ENCODE peak calls at places on chromosomes 6 and 20, in ten cellular contexts. One of them, this sample, is unnamed.
A peak's percentile ranks its signal among the peaks of the same experiment; 100 is the strongest.

GRCh38 chr6:91083226-91083625 is 496.4 kb upstream of the MAP3K7 start:
- DNase-seq in HTR-8/SVneo: no peak
- DNase-seq in B cell: no peak
- DNase-seq in stimulated activated CD8-positive, alpha-beta memory T cell treated with anti-CD3 and anti-CD28 coated beads, Interleukin-2, amount 100 ng/mL, for 1 hour: no peak
- DNase-seq in fibroblast of lung: peak; percentile 55
- DNase-seq in ACHN: no peak
- DNase-seq in HAP-1: no peak
- DNase-seq in AG04450: no peak
- DNase-seq in AG20443: peak; percentile 32
- DNase-seq in activated T-helper 1 cell treated with anti-CD3 and anti-CD28 coated beads, Interleukin-12 subunit alpha, Interleukin-12 subunit beta, Interleukin-2, Interleukin-4 antibody, amounts not matched to agents 30 ng/mL and 10 ng/mL and 1 ng/mL, durations not matched to agents 14 hours and 24 hours and 36 hours: no peak
- DNase-seq in this sample: peak; percentile 4

GRCh38 chr6:105507811-105508210 is 104.9 kb upstream of the PREP start:
- DNase-seq in HTR-8/SVneo: no peak
- DNase-seq in B cell: no peak
- DNase-seq in stimulated activated CD8-positive, alpha-beta memory T cell treated with anti-CD3 and anti-CD28 coated beads, Interleukin-2, amount 100 ng/mL, for 1 hour: no peak
- DNase-seq in fibroblast of lung: peak; percentile 83
- DNase-seq in ACHN: no peak
- DNase-seq in HAP-1: no peak
- DNase-seq in AG04450: no peak
- DNase-seq in AG20443: peak; percentile 43
- DNase-seq in activated T-helper 1 cell treated with anti-CD3 and anti-CD28 coated beads, Interleukin-12 subunit alpha, Interleukin-12 subunit beta, Interleukin-2, Interleukin-4 antibody, amounts not matched to agents 30 ng/mL and 10 ng/mL and 1 ng/mL, durations not matched to agents 14 hours and 24 hours and 36 hours: no peak
- DNase-seq in this sample: no peak

GRCh38 chr6:95576218-95576617 is 1.1 kb upstream of the MANEA start:
- DNase-seq in HTR-8/SVneo: no peak
- DNase-seq in B cell: no peak
- DNase-seq in stimulated activated CD8-positive, alpha-beta memory T cell treated with anti-CD3 and anti-CD28 coated beads, Interleukin-2, amount 100 ng/mL, for 1 hour: no peak
- DNase-seq in fibroblast of lung: no peak
- DNase-seq in ACHN: peak; percentile 5
- DNase-seq in HAP-1: no peak
- DNase-seq in AG04450: no peak
- DNase-seq in AG20443: no peak
- DNase-seq in activated T-helper 1 cell treated with anti-CD3 and anti-CD28 coated beads, Interleukin-12 subunit alpha, Interleukin-12 subunit beta, Interleukin-2, Interleukin-4 antibody, amounts not matched to agents 30 ng/mL and 10 ng/mL and 1 ng/mL, durations not matched to agents 14 hours and 24 hours and 36 hours: no peak
- DNase-seq in this sample: no peak

GRCh38 chr20:53897884-53898557 is 172.4 kb downstream of the BCAS1 start:
- DNase-seq in HTR-8/SVneo: no peak
- DNase-seq in B cell: no peak
- DNase-seq in stimulated activated CD8-positive, alpha-beta memory T cell treated with anti-CD3 and anti-CD28 coated beads, Interleukin-2, amount 100 ng/mL, for 1 hour: no peak
- DNase-seq in fibroblast of lung: no peak
- DNase-seq in ACHN: no peak
- DNase-seq in HAP-1: no peak
- DNase-seq in AG04450: no peak
- DNase-seq in AG20443: no peak
- DNase-seq in activated T-helper 1 cell treated with anti-CD3 and anti-CD28 coated beads, Interleukin-12 subunit alpha, Interleukin-12 subunit beta, Interleukin-2, Interleukin-4 antibody, amounts not matched to agents 30 ng/mL and 10 ng/mL and 1 ng/mL, durations not matched to agents 14 hours and 24 hours and 36 hours: no peak
- DNase-seq in this sample: no peak

GRCh38 chr6:153537422-153537821 is 406.3 kb upstream of the RGS17 start:
- DNase-seq in HTR-8/SVneo: peak; percentile 23
- DNase-seq in B cell: no peak
- DNase-seq in stimulated activated CD8-positive, alpha-beta memory T cell treated with anti-CD3 and anti-CD28 coated beads, Interleukin-2, amount 100 ng/mL, for 1 hour: no peak
- DNase-seq in fibroblast of lung: peak; percentile 1
- DNase-seq in ACHN: no peak
- DNase-seq in HAP-1: no peak
- DNase-seq in AG04450: no peak
- DNase-seq in AG20443: peak; percentile 17
- DNase-seq in activated T-helper 1 cell treated with anti-CD3 and anti-CD28 coated beads, Interleukin-12 subunit alpha, Interleukin-12 subunit beta, Interleukin-2, Interleukin-4 antibody, amounts not matched to agents 30 ng/mL and 10 ng/mL and 1 ng/mL, durations not matched to agents 14 hours and 24 hours and 36 hours: no peak
- DNase-seq in this sample: no peak

GRCh38 chr6:16136086-16136485 is 7.2 kb downstream of the MYLIP start:
- DNase-seq in HTR-8/SVneo: no peak
- DNase-seq in B cell: no peak
- DNase-seq in stimulated activated CD8-positive, alpha-beta memory T cell treated with anti-CD3 and anti-CD28 coated beads, Interleukin-2, amount 100 ng/mL, for 1 hour: no peak
- DNase-seq in fibroblast of lung: no peak
- DNase-seq in ACHN: no peak
- DNase-seq in HAP-1: no peak
- DNase-seq in AG04450: no peak
- DNase-seq in AG20443: no peak
- DNase-seq in activated T-helper 1 cell treated with anti-CD3 and anti-CD28 coated beads, Interleukin-12 subunit alpha, Interleukin-12 subunit beta, Interleukin-2, Interleukin-4 antibody, amounts not matched to agents 30 ng/mL and 10 ng/mL and 1 ng/mL, durations not matched to agents 14 hours and 24 hours and 36 hours: no peak
- DNase-seq in this sample: no peak

GRCh38 chr20:54148947-54149764 is 24.6 kb downstream of the CYP24A1 start:
- DNase-seq in HTR-8/SVneo: no peak
- DNase-seq in B cell: no peak
- DNase-seq in stimulated activated CD8-positive, alpha-beta memory T cell treated with anti-CD3 and anti-CD28 coated beads, Interleukin-2, amount 100 ng/mL, for 1 hour: no peak
- DNase-seq in fibroblast of lung: no peak
- DNase-seq in ACHN: no peak
- DNase-seq in HAP-1: no peak
- DNase-seq in AG04450: no peak
- DNase-seq in AG20443: no peak
- DNase-seq in activated T-helper 1 cell treated with anti-CD3 and anti-CD28 coated beads, Interleukin-12 subunit alpha, Interleukin-12 subunit beta, Interleukin-2, Interleukin-4 antibody, amounts not matched to agents 30 ng/mL and 10 ng/mL and 1 ng/mL, durations not matched to agents 14 hours and 24 hours and 36 hours: no peak
- DNase-seq in this sample: no peak

GRCh38 chr6:91708534-91708933 is 1121.7 kb upstream of the MAP3K7 start:
- DNase-seq in HTR-8/SVneo: no peak
- DNase-seq in B cell: no peak
- DNase-seq in stimulated activated CD8-positive, alpha-beta memory T cell treated with anti-CD3 and anti-CD28 coated beads, Interleukin-2, amount 100 ng/mL, for 1 hour: no peak
- DNase-seq in fibroblast of lung: no peak
- DNase-seq in ACHN: no peak
- DNase-seq in HAP-1: no peak
- DNase-seq in AG04450: no peak
- DNase-seq in AG20443: no peak
- DNase-seq in activated T-helper 1 cell treated with anti-CD3 and anti-CD28 coated beads, Interleukin-12 subunit alpha, Interleukin-12 subunit beta, Interleukin-2, Interleukin-4 antibody, amounts not matched to agents 30 ng/mL and 10 ng/mL and 1 ng/mL, durations not matched to agents 14 hours and 24 hours and 36 hours: no peak
- DNase-seq in this sample: peak; percentile 23

GRCh38 chr6:48826884-48827701 is 636.0 kb downstream of the MMUT start:
- DNase-seq in HTR-8/SVneo: peak; percentile 36
- DNase-seq in B cell: no peak
- DNase-seq in stimulated activated CD8-positive, alpha-beta memory T cell treated with anti-CD3 and anti-CD28 coated beads, Interleukin-2, amount 100 ng/mL, for 1 hour: no peak
- DNase-seq in fibroblast of lung: peak; percentile 99
- DNase-seq in ACHN: peak; percentile 93
- DNase-seq in HAP-1: no peak
- DNase-seq in AG04450: peak; percentile 67
- DNase-seq in AG20443: peak; percentile 67
- DNase-seq in activated T-helper 1 cell treated with anti-CD3 and anti-CD28 coated beads, Interleukin-12 subunit alpha, Interleukin-12 subunit beta, Interleukin-2, Interleukin-4 antibody, amounts not matched to agents 30 ng/mL and 10 ng/mL and 1 ng/mL, durations not matched to agents 14 hours and 24 hours and 36 hours: no peak
- DNase-seq in this sample: peak; percentile 96

GRCh38 chr20:14512856-14513255 is 175.4 kb upstream of the FLRT3 start:
- DNase-seq in HTR-8/SVneo: no peak
- DNase-seq in B cell: no peak
- DNase-seq in stimulated activated CD8-positive, alpha-beta memory T cell treated with anti-CD3 and anti-CD28 coated beads, Interleukin-2, amount 100 ng/mL, for 1 hour: no peak
- DNase-seq in fibroblast of lung: no peak
- DNase-seq in ACHN: no peak
- DNase-seq in HAP-1: no peak
- DNase-seq in AG04450: no peak
- DNase-seq in AG20443: no peak
- DNase-seq in activated T-helper 1 cell treated with anti-CD3 and anti-CD28 coated beads, Interleukin-12 subunit alpha, Interleukin-12 subunit beta, Interleukin-2, Interleukin-4 antibody, amounts not matched to agents 30 ng/mL and 10 ng/mL and 1 ng/mL, durations not matched to agents 14 hours and 24 hours and 36 hours: no peak
- DNase-seq in this sample: no peak

GRCh38 chr6:142943746-142944125 is 1.2 kb downstream of the HIVEP2 start:
- DNase-seq in HTR-8/SVneo: no peak
- DNase-seq in B cell: peak; percentile 61
- DNase-seq in stimulated activated CD8-positive, alpha-beta memory T cell treated with anti-CD3 and anti-CD28 coated beads, Interleukin-2, amount 100 ng/mL, for 1 hour: peak; percentile 14
- DNase-seq in fibroblast of lung: peak; percentile 43
- DNase-seq in ACHN: peak; percentile 11
- DNase-seq in HAP-1: peak; percentile 9
- DNase-seq in AG04450: no peak
- DNase-seq in AG20443: no peak
- DNase-seq in activated T-helper 1 cell treated with anti-CD3 and anti-CD28 coated beads, Interleukin-12 subunit alpha, Interleukin-12 subunit beta, Interleukin-2, Interleukin-4 antibody, amounts not matched to agents 30 ng/mL and 10 ng/mL and 1 ng/mL, durations not matched to agents 14 hours and 24 hours and 36 hours: peak; percentile 36
- DNase-seq in this sample: peak; percentile 65

GRCh38 chr6:165008971-165009370 is 300.4 kb downstream of the C6orf118 start:
- DNase-seq in HTR-8/SVneo: no peak
- DNase-seq in B cell: no peak
- DNase-seq in stimulated activated CD8-positive, alpha-beta memory T cell treated with anti-CD3 and anti-CD28 coated beads, Interleukin-2, amount 100 ng/mL, for 1 hour: no peak
- DNase-seq in fibroblast of lung: peak; percentile 56
- DNase-seq in ACHN: no peak
- DNase-seq in HAP-1: no peak
- DNase-seq in AG04450: no peak
- DNase-seq in AG20443: no peak
- DNase-seq in activated T-helper 1 cell treated with anti-CD3 and anti-CD28 coated beads, Interleukin-12 subunit alpha, Interleukin-12 subunit beta, Interleukin-2, Interleukin-4 antibody, amounts not matched to agents 30 ng/mL and 10 ng/mL and 1 ng/mL, durations not matched to agents 14 hours and 24 hours and 36 hours: no peak
- DNase-seq in this sample: no peak

GRCh38 chr6:159953091-159953581 is 15.7 kb upstream of the IGF2R start:
- DNase-seq in HTR-8/SVneo: no peak
- DNase-seq in B cell: no peak
- DNase-seq in stimulated activated CD8-positive, alpha-beta memory T cell treated with anti-CD3 and anti-CD28 coated beads, Interleukin-2, amount 100 ng/mL, for 1 hour: no peak
- DNase-seq in fibroblast of lung: peak; percentile 35
- DNase-seq in ACHN: no peak
- DNase-seq in HAP-1: no peak
- DNase-seq in AG04450: no peak
- DNase-seq in AG20443: peak; percentile 22
- DNase-seq in activated T-helper 1 cell treated with anti-CD3 and anti-CD28 coated beads, Interleukin-12 subunit alpha, Interleukin-12 subunit beta, Interleukin-2, Interleukin-4 antibody, amounts not matched to agents 30 ng/mL and 10 ng/mL and 1 ng/mL, durations not matched to agents 14 hours and 24 hours and 36 hours: no peak
- DNase-seq in this sample: peak; percentile 93

GRCh38 chr6:35081426-35081851 is 59.7 kb downstream of the TCP11 start:
- DNase-seq in HTR-8/SVneo: no peak
- DNase-seq in B cell: no peak
- DNase-seq in stimulated activated CD8-positive, alpha-beta memory T cell treated with anti-CD3 and anti-CD28 coated beads, Interleukin-2, amount 100 ng/mL, for 1 hour: no peak
- DNase-seq in fibroblast of lung: peak; percentile 50
- DNase-seq in ACHN: no peak
- DNase-seq in HAP-1: no peak
- DNase-seq in AG04450: no peak
- DNase-seq in AG20443: no peak
- DNase-seq in activated T-helper 1 cell treated with anti-CD3 and anti-CD28 coated beads, Interleukin-12 subunit alpha, Interleukin-12 subunit beta, Interleukin-2, Interleukin-4 antibody, amounts not matched to agents 30 ng/mL and 10 ng/mL and 1 ng/mL, durations not matched to agents 14 hours and 24 hours and 36 hours: no peak
- DNase-seq in this sample: no peak

GRCh38 chr6:45901777-45902650 is 113.6 kb downstream of the CLIC5 start:
- DNase-seq in HTR-8/SVneo: no peak
- DNase-seq in B cell: no peak
- DNase-seq in stimulated activated CD8-positive, alpha-beta memory T cell treated with anti-CD3 and anti-CD28 coated beads, Interleukin-2, amount 100 ng/mL, for 1 hour: no peak
- DNase-seq in fibroblast of lung: no peak
- DNase-seq in ACHN: no peak
- DNase-seq in HAP-1: no peak
- DNase-seq in AG04450: no peak
- DNase-seq in AG20443: no peak
- DNase-seq in activated T-helper 1 cell treated with anti-CD3 and anti-CD28 coated beads, Interleukin-12 subunit alpha, Interleukin-12 subunit beta, Interleukin-2, Interleukin-4 antibody, amounts not matched to agents 30 ng/mL and 10 ng/mL and 1 ng/mL, durations not matched to agents 14 hours and 24 hours and 36 hours: no peak
- DNase-seq in this sample: no peak

GRCh38 chr20:47007826-47008655 is 113.4 kb downstream of the EYA2 start:
- DNase-seq in HTR-8/SVneo: no peak
- DNase-seq in B cell: no peak
- DNase-seq in stimulated activated CD8-positive, alpha-beta memory T cell treated with anti-CD3 and anti-CD28 coated beads, Interleukin-2, amount 100 ng/mL, for 1 hour: no peak
- DNase-seq in fibroblast of lung: no peak
- DNase-seq in ACHN: no peak
- DNase-seq in HAP-1: no peak
- DNase-seq in AG04450: no peak
- DNase-seq in AG20443: no peak
- DNase-seq in activated T-helper 1 cell treated with anti-CD3 and anti-CD28 coated beads, Interleukin-12 subunit alpha, Interleukin-12 subunit beta, Interleukin-2, Interleukin-4 antibody, amounts not matched to agents 30 ng/mL and 10 ng/mL and 1 ng/mL, durations not matched to agents 14 hours and 24 hours and 36 hours: no peak
- DNase-seq in this sample: no peak

GRCh38 chr20:11799131-11799800 is 118.4 kb upstream of the BTBD3 start:
- DNase-seq in HTR-8/SVneo: no peak
- DNase-seq in B cell: no peak
- DNase-seq in stimulated activated CD8-positive, alpha-beta memory T cell treated with anti-CD3 and anti-CD28 coated beads, Interleukin-2, amount 100 ng/mL, for 1 hour: no peak
- DNase-seq in fibroblast of lung: no peak
- DNase-seq in ACHN: no peak
- DNase-seq in HAP-1: no peak
- DNase-seq in AG04450: no peak
- DNase-seq in AG20443: no peak
- DNase-seq in activated T-helper 1 cell treated with anti-CD3 and anti-CD28 coated beads, Interleukin-12 subunit alpha, Interleukin-12 subunit beta, Interleukin-2, Interleukin-4 antibody, amounts not matched to agents 30 ng/mL and 10 ng/mL and 1 ng/mL, durations not matched to agents 14 hours and 24 hours and 36 hours: no peak
- DNase-seq in this sample: no peak

GRCh38 chr20:59671661-59672471 is 67.5 kb downstream of the PHACTR3 start:
- DNase-seq in HTR-8/SVneo: no peak
- DNase-seq in B cell: no peak
- DNase-seq in stimulated activated CD8-positive, alpha-beta memory T cell treated with anti-CD3 and anti-CD28 coated beads, Interleukin-2, amount 100 ng/mL, for 1 hour: no peak
- DNase-seq in fibroblast of lung: no peak
- DNase-seq in ACHN: no peak
- DNase-seq in HAP-1: no peak
- DNase-seq in AG04450: no peak
- DNase-seq in AG20443: no peak
- DNase-seq in activated T-helper 1 cell treated with anti-CD3 and anti-CD28 coated beads, Interleukin-12 subunit alpha, Interleukin-12 subunit beta, Interleukin-2, Interleukin-4 antibody, amounts not matched to agents 30 ng/mL and 10 ng/mL and 1 ng/mL, durations not matched to agents 14 hours and 24 hours and 36 hours: no peak
- DNase-seq in this sample: no peak

GRCh38 chr20:33561981-33562601 is 72.2 kb downstream of the CBFA2T2 start:
- DNase-seq in HTR-8/SVneo: peak; percentile 36
- DNase-seq in B cell: no peak
- DNase-seq in stimulated activated CD8-positive, alpha-beta memory T cell treated with anti-CD3 and anti-CD28 coated beads, Interleukin-2, amount 100 ng/mL, for 1 hour: no peak
- DNase-seq in fibroblast of lung: peak; percentile 91
- DNase-seq in ACHN: peak; percentile 60
- DNase-seq in HAP-1: peak; percentile 27
- DNase-seq in AG04450: peak; percentile 81
- DNase-seq in AG20443: peak; percentile 86
- DNase-seq in activated T-helper 1 cell treated with anti-CD3 and anti-CD28 coated beads, Interleukin-12 subunit alpha, Interleukin-12 subunit beta, Interleukin-2, Interleukin-4 antibody, amounts not matched to agents 30 ng/mL and 10 ng/mL and 1 ng/mL, durations not matched to agents 14 hours and 24 hours and 36 hours: no peak
- DNase-seq in this sample: peak; percentile 95

GRCh38 chr6:87692097-87692496 is 9.9 kb downstream of the AKIRIN2 start:
- DNase-seq in HTR-8/SVneo: no peak
- DNase-seq in B cell: no peak
- DNase-seq in stimulated activated CD8-positive, alpha-beta memory T cell treated with anti-CD3 and anti-CD28 coated beads, Interleukin-2, amount 100 ng/mL, for 1 hour: no peak
- DNase-seq in fibroblast of lung: no peak
- DNase-seq in ACHN: no peak
- DNase-seq in HAP-1: no peak
- DNase-seq in AG04450: no peak
- DNase-seq in AG20443: no peak
- DNase-seq in activated T-helper 1 cell treated with anti-CD3 and anti-CD28 coated beads, Interleukin-12 subunit alpha, Interleukin-12 subunit beta, Interleukin-2, Interleukin-4 antibody, amounts not matched to agents 30 ng/mL and 10 ng/mL and 1 ng/mL, durations not matched to agents 14 hours and 24 hours and 36 hours: no peak
- DNase-seq in this sample: no peak

GRCh38 chr20:44097521-44098255 is 89.3 kb downstream of the JPH2 start:
- DNase-seq in HTR-8/SVneo: no peak
- DNase-seq in B cell: peak; percentile 36
- DNase-seq in stimulated activated CD8-positive, alpha-beta memory T cell treated with anti-CD3 and anti-CD28 coated beads, Interleukin-2, amount 100 ng/mL, for 1 hour: no peak
- DNase-seq in fibroblast of lung: peak; percentile 48
- DNase-seq in ACHN: no peak
- DNase-seq in HAP-1: no peak
- DNase-seq in AG04450: no peak
- DNase-seq in AG20443: no peak
- DNase-seq in activated T-helper 1 cell treated with anti-CD3 and anti-CD28 coated beads, Interleukin-12 subunit alpha, Interleukin-12 subunit beta, Interleukin-2, Interleukin-4 antibody, amounts not matched to agents 30 ng/mL and 10 ng/mL and 1 ng/mL, durations not matched to agents 14 hours and 24 hours and 36 hours: no peak
- DNase-seq in this sample: peak; percentile 22

GRCh38 chr20:49112596-49113274 is 66.6 kb downstream of the CSE1L start:
- DNase-seq in HTR-8/SVneo: no peak
- DNase-seq in B cell: no peak
- DNase-seq in stimulated activated CD8-positive, alpha-beta memory T cell treated with anti-CD3 and anti-CD28 coated beads, Interleukin-2, amount 100 ng/mL, for 1 hour: no peak
- DNase-seq in fibroblast of lung: peak; percentile 61
- DNase-seq in ACHN: no peak
- DNase-seq in HAP-1: no peak
- DNase-seq in AG04450: no peak
- DNase-seq in AG20443: no peak
- DNase-seq in activated T-helper 1 cell treated with anti-CD3 and anti-CD28 coated beads, Interleukin-12 subunit alpha, Interleukin-12 subunit beta, Interleukin-2, Interleukin-4 antibody, amounts not matched to agents 30 ng/mL and 10 ng/mL and 1 ng/mL, durations not matched to agents 14 hours and 24 hours and 36 hours: no peak
- DNase-seq in this sample: peak; percentile 5

GRCh38 chr6:16224409-16224808 is 14.0 kb upstream of the GMPR start:
- DNase-seq in HTR-8/SVneo: no peak
- DNase-seq in B cell: no peak
- DNase-seq in stimulated activated CD8-positive, alpha-beta memory T cell treated with anti-CD3 and anti-CD28 coated beads, Interleukin-2, amount 100 ng/mL, for 1 hour: no peak
- DNase-seq in fibroblast of lung: no peak
- DNase-seq in ACHN: no peak
- DNase-seq in HAP-1: no peak
- DNase-seq in AG04450: no peak
- DNase-seq in AG20443: no peak
- DNase-seq in activated T-helper 1 cell treated with anti-CD3 and anti-CD28 coated beads, Interleukin-12 subunit alpha, Interleukin-12 subunit beta, Interleukin-2, Interleukin-4 antibody, amounts not matched to agents 30 ng/mL and 10 ng/mL and 1 ng/mL, durations not matched to agents 14 hours and 24 hours and 36 hours: no peak
- DNase-seq in this sample: no peak

GRCh38 chr6:108945686-108946158 is 97.5 kb downstream of the ARMC2 start:
- DNase-seq in HTR-8/SVneo: no peak
- DNase-seq in B cell: no peak
- DNase-seq in stimulated activated CD8-positive, alpha-beta memory T cell treated with anti-CD3 and anti-CD28 coated beads, Interleukin-2, amount 100 ng/mL, for 1 hour: no peak
- DNase-seq in fibroblast of lung: peak; percentile 86
- DNase-seq in ACHN: no peak
- DNase-seq in HAP-1: no peak
- DNase-seq in AG04450: no peak
- DNase-seq in AG20443: peak; percentile 77
- DNase-seq in activated T-helper 1 cell treated with anti-CD3 and anti-CD28 coated beads, Interleukin-12 subunit alpha, Interleukin-12 subunit beta, Interleukin-2, Interleukin-4 antibody, amounts not matched to agents 30 ng/mL and 10 ng/mL and 1 ng/mL, durations not matched to agents 14 hours and 24 hours and 36 hours: no peak
- DNase-seq in this sample: peak; percentile 66

GRCh38 chr6:158061709-158062461 is 80.2 kb downstream of the SYNJ2 start:
- DNase-seq in HTR-8/SVneo: no peak
- DNase-seq in B cell: no peak
- DNase-seq in stimulated activated CD8-positive, alpha-beta memory T cell treated with anti-CD3 and anti-CD28 coated beads, Interleukin-2, amount 100 ng/mL, for 1 hour: no peak
- DNase-seq in fibroblast of lung: peak; percentile 90
- DNase-seq in ACHN: no peak
- DNase-seq in HAP-1: no peak
- DNase-seq in AG04450: no peak
- DNase-seq in AG20443: no peak
- DNase-seq in activated T-helper 1 cell treated with anti-CD3 and anti-CD28 coated beads, Interleukin-12 subunit alpha, Interleukin-12 subunit beta, Interleukin-2, Interleukin-4 antibody, amounts not matched to agents 30 ng/mL and 10 ng/mL and 1 ng/mL, durations not matched to agents 14 hours and 24 hours and 36 hours: no peak
- DNase-seq in this sample: no peak

GRCh38 chr20:1130058-1130694 is 11.8 kb downstream of the PSMF1 start:
- DNase-seq in HTR-8/SVneo: no peak
- DNase-seq in B cell: no peak
- DNase-seq in stimulated activated CD8-positive, alpha-beta memory T cell treated with anti-CD3 and anti-CD28 coated beads, Interleukin-2, amount 100 ng/mL, for 1 hour: no peak
- DNase-seq in fibroblast of lung: no peak
- DNase-seq in ACHN: no peak
- DNase-seq in HAP-1: no peak
- DNase-seq in AG04450: no peak
- DNase-seq in AG20443: no peak
- DNase-seq in activated T-helper 1 cell treated with anti-CD3 and anti-CD28 coated beads, Interleukin-12 subunit alpha, Interleukin-12 subunit beta, Interleukin-2, Interleukin-4 antibody, amounts not matched to agents 30 ng/mL and 10 ng/mL and 1 ng/mL, durations not matched to agents 14 hours and 24 hours and 36 hours: no peak
- DNase-seq in this sample: no peak

GRCh38 chr6:72032056-72032455 is 145.7 kb downstream of the RIMS1 start:
- DNase-seq in HTR-8/SVneo: no peak
- DNase-seq in B cell: no peak
- DNase-seq in stimulated activated CD8-positive, alpha-beta memory T cell treated with anti-CD3 and anti-CD28 coated beads, Interleukin-2, amount 100 ng/mL, for 1 hour: no peak
- DNase-seq in fibroblast of lung: peak; percentile 66
- DNase-seq in ACHN: peak; percentile 14
- DNase-seq in HAP-1: no peak
- DNase-seq in AG04450: no peak
- DNase-seq in AG20443: peak; percentile 30
- DNase-seq in activated T-helper 1 cell treated with anti-CD3 and anti-CD28 coated beads, Interleukin-12 subunit alpha, Interleukin-12 subunit beta, Interleukin-2, Interleukin-4 antibody, amounts not matched to agents 30 ng/mL and 10 ng/mL and 1 ng/mL, durations not matched to agents 14 hours and 24 hours and 36 hours: no peak
- DNase-seq in this sample: no peak

GRCh38 chr6:81241717-81242116 is 510.8 kb downstream of the TENT5A start:
- DNase-seq in HTR-8/SVneo: peak; percentile 10
- DNase-seq in B cell: no peak
- DNase-seq in stimulated activated CD8-positive, alpha-beta memory T cell treated with anti-CD3 and anti-CD28 coated beads, Interleukin-2, amount 100 ng/mL, for 1 hour: no peak
- DNase-seq in fibroblast of lung: peak; percentile 51
- DNase-seq in ACHN: peak; percentile 35
- DNase-seq in HAP-1: no peak
- DNase-seq in AG04450: peak; percentile 15
- DNase-seq in AG20443: peak; percentile 34
- DNase-seq in activated T-helper 1 cell treated with anti-CD3 and anti-CD28 coated beads, Interleukin-12 subunit alpha, Interleukin-12 subunit beta, Interleukin-2, Interleukin-4 antibody, amounts not matched to agents 30 ng/mL and 10 ng/mL and 1 ng/mL, durations not matched to agents 14 hours and 24 hours and 36 hours: no peak
- DNase-seq in this sample: peak; percentile 62